ENCODE peak calls at places on chromosome 1, in ten cellular contexts. One of them, this sample, is unnamed.

GRCh38 chr1:45230537-45230936 is 24.1 kb upstream of the ZSWIM5 start:
- DNase-seq in SJSA1: no peak
- DNase-seq in left ventricle myocardium inferior: no peak
- DNase-seq in trophoblast cell: no peak
- DNase-seq in GM23338: peak; percentile 16
- DNase-seq in naive thymus-derived CD4-positive, alpha-beta T cell: peak; percentile 23
- DNase-seq in OCI-LY7: peak; percentile 11
- DNase-seq in cardiac muscle cell: no peak
- DNase-seq in tibial artery: no peak
- DNase-seq in suprapubic skin: no peak
- DNase-seq in this sample: no peak

GRCh38 chr1:166969074-166969677 is 6.2 kb downstream of the ILDR2 start:
- DNase-seq in trophoblast cell: no peak
- DNase-seq in cardiac muscle cell: no peak
- DNase-seq in GM23338: no peak
- DNase-seq in left ventricle myocardium inferior: no peak
- DNase-seq in tibial artery: no peak
- DNase-seq in suprapubic skin: no peak
- DNase-seq in naive thymus-derived CD4-positive, alpha-beta T cell: peak; percentile 36
- DNase-seq in SJSA1: no peak
- DNase-seq in OCI-LY7: peak; percentile 14
- DNase-seq in this sample: peak; percentile 71

GRCh38 chr1:224507771-224508523 is 73.3 kb upstream of the WDR26 start:
- DNase-seq in suprapubic skin: no peak
- DNase-seq in left ventricle myocardium inferior: no peak
- DNase-seq in SJSA1: no peak
- DNase-seq in cardiac muscle cell: no peak
- DNase-seq in GM23338: no peak
- DNase-seq in trophoblast cell: no peak
- DNase-seq in naive thymus-derived CD4-positive, alpha-beta T cell: no peak
- DNase-seq in tibial artery: no peak
- DNase-seq in OCI-LY7: no peak
- DNase-seq in this sample: no peak

GRCh38 chr1:227947425-227947677 is 381 bp downstream of the WNT9A start:
- DNase-seq in SJSA1: no peak
- DNase-seq in tibial artery: peak; percentile 56
- DNase-seq in naive thymus-derived CD4-positive, alpha-beta T cell: no peak
- DNase-seq in cardiac muscle cell: no peak
- DNase-seq in suprapubic skin: peak; percentile 75
- DNase-seq in trophoblast cell: peak; percentile 17
- DNase-seq in GM23338: no peak
- DNase-seq in left ventricle myocardium inferior: no peak
- DNase-seq in OCI-LY7: no peak
- DNase-seq in this sample: no peak

GRCh38 chr1:229474491-229474890 is 33.6 kb downstream of the NUP133 start:
- DNase-seq in GM23338: no peak
- DNase-seq in left ventricle myocardium inferior: no peak
- DNase-seq in SJSA1: no peak
- DNase-seq in naive thymus-derived CD4-positive, alpha-beta T cell: no peak
- DNase-seq in suprapubic skin: no peak
- DNase-seq in OCI-LY7: no peak
- DNase-seq in trophoblast cell: no peak
- DNase-seq in tibial artery: no peak
- DNase-seq in cardiac muscle cell: no peak
- DNase-seq in this sample: no peak

GRCh38 chr1:155962599-155963211 is 15.6 kb downstream of the ARHGEF2 start:
- DNase-seq in SJSA1: no peak
- DNase-seq in OCI-LY7: no peak
- DNase-seq in left ventricle myocardium inferior: no peak
- DNase-seq in suprapubic skin: no peak
- DNase-seq in GM23338: no peak
- DNase-seq in trophoblast cell: no peak
- DNase-seq in naive thymus-derived CD4-positive, alpha-beta T cell: no peak
- DNase-seq in cardiac muscle cell: no peak
- DNase-seq in tibial artery: peak; percentile 82
- DNase-seq in this sample: no peak

GRCh38 chr1:84339503-84339902 is 38.0 kb downstream of the SAMD13 start:
- DNase-seq in naive thymus-derived CD4-positive, alpha-beta T cell: no peak
- DNase-seq in tibial artery: no peak
- DNase-seq in SJSA1: no peak
- DNase-seq in suprapubic skin: no peak
- DNase-seq in trophoblast cell: no peak
- DNase-seq in cardiac muscle cell: no peak
- DNase-seq in GM23338: no peak
- DNase-seq in left ventricle myocardium inferior: no peak
- DNase-seq in OCI-LY7: no peak
- DNase-seq in this sample: no peak

GRCh38 chr1:156532374-156532773 is 31.8 kb upstream of the MEF2D start:
- DNase-seq in OCI-LY7: no peak
- DNase-seq in SJSA1: no peak
- DNase-seq in suprapubic skin: no peak
- DNase-seq in left ventricle myocardium inferior: no peak
- DNase-seq in cardiac muscle cell: no peak
- DNase-seq in naive thymus-derived CD4-positive, alpha-beta T cell: no peak
- DNase-seq in tibial artery: no peak
- DNase-seq in trophoblast cell: no peak
- DNase-seq in GM23338: no peak
- DNase-seq in this sample: no peak

GRCh38 chr1:23798662-23799142 is 1.9 kb downstream of the GALE start:
- DNase-seq in GM23338: peak; percentile 67
- DNase-seq in OCI-LY7: no peak
- DNase-seq in left ventricle myocardium inferior: no peak
- DNase-seq in suprapubic skin: no peak
- DNase-seq in naive thymus-derived CD4-positive, alpha-beta T cell: no peak
- DNase-seq in tibial artery: no peak
- DNase-seq in trophoblast cell: no peak
- DNase-seq in SJSA1: no peak
- DNase-seq in cardiac muscle cell: no peak
- DNase-seq in this sample: no peak

GRCh38 chr1:43271186-43272118 is 1.7 kb downstream of the TMEM125 start:
- DNase-seq in tibial artery: peak; percentile 40
- DNase-seq in left ventricle myocardium inferior: no peak
- DNase-seq in trophoblast cell: no peak
- DNase-seq in SJSA1: no peak
- DNase-seq in OCI-LY7: no peak
- DNase-seq in naive thymus-derived CD4-positive, alpha-beta T cell: no peak
- DNase-seq in cardiac muscle cell: no peak
- DNase-seq in suprapubic skin: peak; percentile 52
- DNase-seq in GM23338: peak; percentile 35
- DNase-seq in this sample: no peak

GRCh38 chr1:51264470-51264869 is 28.4 kb downstream of the RNF11 start:
- DNase-seq in tibial artery: no peak
- DNase-seq in OCI-LY7: no peak
- DNase-seq in cardiac muscle cell: no peak
- DNase-seq in left ventricle myocardium inferior: no peak
- DNase-seq in naive thymus-derived CD4-positive, alpha-beta T cell: no peak
- DNase-seq in trophoblast cell: peak; percentile 77
- DNase-seq in GM23338: no peak
- DNase-seq in suprapubic skin: no peak
- DNase-seq in SJSA1: peak; percentile 71
- DNase-seq in this sample: no peak

GRCh38 chr1:2445162-2445822 is 30.8 kb upstream of the PLCH2 start:
- DNase-seq in naive thymus-derived CD4-positive, alpha-beta T cell: no peak
- DNase-seq in SJSA1: no peak
- DNase-seq in OCI-LY7: no peak
- DNase-seq in GM23338: no peak
- DNase-seq in trophoblast cell: no peak
- DNase-seq in left ventricle myocardium inferior: no peak
- DNase-seq in cardiac muscle cell: no peak
- DNase-seq in tibial artery: no peak
- DNase-seq in suprapubic skin: no peak
- DNase-seq in this sample: no peak

GRCh38 chr1:2441746-2442145 is 29.4 kb upstream of the PEX10 start:
- DNase-seq in GM23338: no peak
- DNase-seq in cardiac muscle cell: no peak
- DNase-seq in trophoblast cell: peak; percentile 74
- DNase-seq in SJSA1: no peak
- DNase-seq in naive thymus-derived CD4-positive, alpha-beta T cell: no peak
- DNase-seq in tibial artery: no peak
- DNase-seq in OCI-LY7: no peak
- DNase-seq in suprapubic skin: no peak
- DNase-seq in left ventricle myocardium inferior: no peak
- DNase-seq in this sample: no peak

GRCh38 chr1:2444138-2444591 is 31.8 kb upstream of the PEX10 start:
- DNase-seq in suprapubic skin: no peak
- DNase-seq in trophoblast cell: no peak
- DNase-seq in GM23338: no peak
- DNase-seq in cardiac muscle cell: no peak
- DNase-seq in tibial artery: no peak
- DNase-seq in naive thymus-derived CD4-positive, alpha-beta T cell: no peak
- DNase-seq in OCI-LY7: no peak
- DNase-seq in SJSA1: no peak
- DNase-seq in left ventricle myocardium inferior: no peak
- DNase-seq in this sample: no peak

GRCh38 chr1:2442676-2443075 is 30.3 kb upstream of the PEX10 start:
- DNase-seq in tibial artery: no peak
- DNase-seq in OCI-LY7: no peak
- DNase-seq in naive thymus-derived CD4-positive, alpha-beta T cell: no peak
- DNase-seq in suprapubic skin: no peak
- DNase-seq in SJSA1: no peak
- DNase-seq in trophoblast cell: no peak
- DNase-seq in left ventricle myocardium inferior: no peak
- DNase-seq in cardiac muscle cell: no peak
- DNase-seq in GM23338: no peak
- DNase-seq in this sample: no peak

GRCh38 chr1:2443285-2444137 is 31.1 kb upstream of the PEX10 start:
- DNase-seq in SJSA1: no peak
- DNase-seq in cardiac muscle cell: peak; percentile 52
- DNase-seq in OCI-LY7: no peak
- DNase-seq in tibial artery: no peak
- DNase-seq in naive thymus-derived CD4-positive, alpha-beta T cell: peak; percentile 13
- DNase-seq in suprapubic skin: no peak
- DNase-seq in GM23338: peak; percentile 74
- DNase-seq in left ventricle myocardium inferior: no peak
- DNase-seq in trophoblast cell: no peak
- DNase-seq in this sample: no peak
- H3K4me3 ChIP-seq in SJSA1: no peak overlapping the region
- H3K4me3 ChIP-seq in cardiac muscle cell: no peak overlapping the region
- H3K4me3 ChIP-seq in OCI-LY7: no peak overlapping the region
- H3K4me3 ChIP-seq in tibial artery: no peak overlapping the region
- H3K4me3 ChIP-seq in naive thymus-derived CD4-positive, alpha-beta T cell: no peak overlapping the region
- H3K4me3 ChIP-seq in suprapubic skin: peak overlapping the region; percentile 20
- H3K4me3 ChIP-seq in GM23338: peak overlapping the region; percentile 48
- H3K4me3 ChIP-seq in left ventricle myocardium inferior: no peak overlapping the region
- H3K4me3 ChIP-seq in trophoblast cell: no peak overlapping the region
- H3K4me3 ChIP-seq in this sample: no peak overlapping the region

GRCh38 chr1:91891486-91891885 is 5.5 kb upstream of the TGFBR3 start:
- DNase-seq in tibial artery: no peak
- DNase-seq in OCI-LY7: no peak
- DNase-seq in naive thymus-derived CD4-positive, alpha-beta T cell: no peak
- DNase-seq in suprapubic skin: no peak
- DNase-seq in GM23338: no peak
- DNase-seq in left ventricle myocardium inferior: no peak
- DNase-seq in trophoblast cell: peak; percentile 81
- DNase-seq in cardiac muscle cell: no peak
- DNase-seq in SJSA1: no peak
- DNase-seq in this sample: no peak
- H3K4me3 ChIP-seq in tibial artery: no peak overlapping the region
- H3K4me3 ChIP-seq in OCI-LY7: no peak overlapping the region
- H3K4me3 ChIP-seq in naive thymus-derived CD4-positive, alpha-beta T cell: no peak overlapping the region
- H3K4me3 ChIP-seq in suprapubic skin: no peak overlapping the region
- H3K4me3 ChIP-seq in GM23338: no peak overlapping the region
- H3K4me3 ChIP-seq in left ventricle myocardium inferior: no peak overlapping the region
- H3K4me3 ChIP-seq in trophoblast cell: no peak overlapping the region
- H3K4me3 ChIP-seq in cardiac muscle cell: no peak overlapping the region
- H3K4me3 ChIP-seq in SJSA1: no peak overlapping the region
- H3K4me3 ChIP-seq in this sample: no peak overlapping the region

DNA sequence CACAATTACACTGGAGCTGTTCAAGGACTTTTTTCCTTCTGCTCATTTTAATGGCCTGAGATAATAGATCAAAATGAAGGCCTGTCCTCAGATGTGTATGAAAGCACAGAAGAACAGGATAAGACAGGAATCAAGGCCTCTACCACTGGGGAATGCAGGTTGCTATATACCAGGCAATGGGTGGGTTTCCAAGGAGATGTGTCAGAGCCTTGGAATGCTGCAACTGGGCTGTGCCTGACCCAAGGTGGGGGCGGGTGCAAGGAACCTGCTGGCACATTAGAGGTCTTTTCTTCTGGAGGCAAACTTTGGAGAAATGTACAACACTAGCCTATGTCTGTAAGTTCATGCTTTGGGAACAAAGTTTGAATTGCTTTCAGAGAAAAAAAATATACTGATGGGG is 21.7 kb upstream of the LAMC2 start:
- DNase-seq in left ventricle myocardium inferior: no peak
- DNase-seq in GM23338: peak; percentile 78
- DNase-seq in trophoblast cell: peak; percentile 56
- DNase-seq in OCI-LY7: no peak
- DNase-seq in suprapubic skin: no peak
- DNase-seq in tibial artery: no peak
- DNase-seq in cardiac muscle cell: no peak
- DNase-seq in naive thymus-derived CD4-positive, alpha-beta T cell: no peak
- DNase-seq in SJSA1: peak; percentile 93
- DNase-seq in this sample: no peak
- H3K4me3 ChIP-seq in left ventricle myocardium inferior: no peak overlapping the region
- H3K4me3 ChIP-seq in GM23338: no peak overlapping the region
- H3K4me3 ChIP-seq in trophoblast cell: no peak overlapping the region
- H3K4me3 ChIP-seq in OCI-LY7: no peak overlapping the region
- H3K4me3 ChIP-seq in suprapubic skin: no peak overlapping the region
- H3K4me3 ChIP-seq in tibial artery: no peak overlapping the region
- H3K4me3 ChIP-seq in cardiac muscle cell: no peak overlapping the region
- H3K4me3 ChIP-seq in naive thymus-derived CD4-positive, alpha-beta T cell: no peak overlapping the region
- H3K4me3 ChIP-seq in SJSA1: no peak overlapping the region
- H3K4me3 ChIP-seq in this sample: no peak overlapping the region

GRCh38 chr1:160261526-160261877 is 847 bp downstream of the DCAF8 start:
- DNase-seq in suprapubic skin: no peak
- DNase-seq in trophoblast cell: peak; percentile 72
- DNase-seq in OCI-LY7: peak; percentile 24
- DNase-seq in GM23338: peak; percentile 69
- DNase-seq in SJSA1: peak; percentile 82
- DNase-seq in tibial artery: no peak
- DNase-seq in left ventricle myocardium inferior: no peak
- DNase-seq in cardiac muscle cell: peak; percentile 48
- DNase-seq in naive thymus-derived CD4-positive, alpha-beta T cell: peak; percentile 80
- DNase-seq in this sample: peak; percentile 37

GRCh38 chr1:160261878-160262794 is at the start of gene DCAF8:
- DNase-seq in cardiac muscle cell: peak; percentile 100
- DNase-seq in GM23338: peak; percentile 100
- DNase-seq in SJSA1: peak; percentile 98
- DNase-seq in suprapubic skin: peak; percentile 99
- DNase-seq in tibial artery: peak; percentile 99
- DNase-seq in OCI-LY7: peak; percentile 99
- DNase-seq in left ventricle myocardium inferior: peak; percentile 98
- DNase-seq in naive thymus-derived CD4-positive, alpha-beta T cell: peak; percentile 97
- DNase-seq in trophoblast cell: peak; percentile 99
- DNase-seq in this sample: peak; percentile 96

GRCh38 chr1:160258177-160258798 is 4.1 kb downstream of the DCAF8 start:
- DNase-seq in OCI-LY7: no peak
- DNase-seq in GM23338: no peak
- DNase-seq in naive thymus-derived CD4-positive, alpha-beta T cell: no peak
- DNase-seq in cardiac muscle cell: no peak
- DNase-seq in left ventricle myocardium inferior: no peak
- DNase-seq in tibial artery: no peak
- DNase-seq in SJSA1: no peak
- DNase-seq in trophoblast cell: no peak
- DNase-seq in suprapubic skin: no peak
- DNase-seq in this sample: no peak

GRCh38 chr1:160257411-160258015 is 4.8 kb downstream of the DCAF8 start:
- DNase-seq in cardiac muscle cell: no peak
- DNase-seq in naive thymus-derived CD4-positive, alpha-beta T cell: no peak
- DNase-seq in tibial artery: no peak
- DNase-seq in SJSA1: no peak
- DNase-seq in left ventricle myocardium inferior: no peak
- DNase-seq in suprapubic skin: no peak
- DNase-seq in trophoblast cell: no peak
- DNase-seq in GM23338: peak; percentile 11
- DNase-seq in OCI-LY7: no peak
- DNase-seq in this sample: no peak

GRCh38 chr1:160260436-160261382 is 1.6 kb downstream of the DCAF8 start:
- DNase-seq in OCI-LY7: no peak
- DNase-seq in GM23338: peak; percentile 27
- DNase-seq in tibial artery: no peak
- DNase-seq in suprapubic skin: no peak
- DNase-seq in trophoblast cell: peak; percentile 12
- DNase-seq in naive thymus-derived CD4-positive, alpha-beta T cell: no peak
- DNase-seq in left ventricle myocardium inferior: no peak
- DNase-seq in SJSA1: peak; percentile 60
- DNase-seq in cardiac muscle cell: peak; percentile 39
- DNase-seq in this sample: no peak
- H3K4me3 ChIP-seq in OCI-LY7: peak overlapping the region; percentile 88
- H3K4me3 ChIP-seq in GM23338: peak overlapping the region; percentile 56
- H3K4me3 ChIP-seq in tibial artery: peak overlapping the region; percentile 97
- H3K4me3 ChIP-seq in suprapubic skin: peak overlapping the region; percentile 85
- H3K4me3 ChIP-seq in trophoblast cell: no peak overlapping the region
- H3K4me3 ChIP-seq in naive thymus-derived CD4-positive, alpha-beta T cell: peak overlapping the region; percentile 66
- H3K4me3 ChIP-seq in left ventricle myocardium inferior: peak overlapping the region; percentile 89
- H3K4me3 ChIP-seq in SJSA1: peak overlapping the region; percentile 75
- H3K4me3 ChIP-seq in cardiac muscle cell: peak overlapping the region; percentile 81
- H3K4me3 ChIP-seq in this sample: peak overlapping the region; percentile 99

This sample was measured in Jurkat, Clone E6-1.